ENCODE peak calls at places on chromosomes 3 and 15, in nine cellular contexts. One of them, this sample, is unnamed.

GRCh38 chr3:170632780-170633179 is 46.9 kb upstream of the SLC7A14 start:
- DNase-seq in psoas muscle: no peak
- DNase-seq in tibial nerve: no peak
- DNase-seq in H1: no peak
- DNase-seq in astrocyte: peak; percentile 53
- DNase-seq in pancreas: no peak
- DNase-seq in heart right ventricle: no peak
- DNase-seq in cardiac muscle cell: no peak
- DNase-seq in GM12878: peak; percentile 95
- DNase-seq in this sample: no peak

GRCh38 chr15:99167640-99168039 is 62.8 kb downstream of the SYNM start:
- DNase-seq in psoas muscle: no peak
- DNase-seq in tibial nerve: no peak
- DNase-seq in H1: no peak
- DNase-seq in astrocyte: no peak
- DNase-seq in pancreas: no peak
- DNase-seq in heart right ventricle: no peak
- DNase-seq in cardiac muscle cell: no peak
- DNase-seq in GM12878: peak; percentile 45
- DNase-seq in this sample: no peak

GRCh38 chr3:31077021-31077601 is 182.7 kb upstream of the GADL1 start:
- DNase-seq in psoas muscle: no peak
- DNase-seq in tibial nerve: no peak
- DNase-seq in H1: no peak
- DNase-seq in astrocyte: peak; percentile 96
- DNase-seq in pancreas: no peak
- DNase-seq in heart right ventricle: no peak
- DNase-seq in cardiac muscle cell: no peak
- DNase-seq in GM12878: no peak
- DNase-seq in this sample: peak; percentile 72

GRCh38 chr15:27097506-27097905 is 126.5 kb downstream of the GABRG3 start:
- DNase-seq in psoas muscle: no peak
- DNase-seq in tibial nerve: no peak
- DNase-seq in H1: no peak
- DNase-seq in astrocyte: no peak
- DNase-seq in pancreas: no peak
- DNase-seq in heart right ventricle: no peak
- DNase-seq in cardiac muscle cell: no peak
- DNase-seq in GM12878: no peak
- DNase-seq in this sample: no peak

GRCh38 chr15:42104095-42104891 is 9.9 kb upstream of the PLA2G4D start:
- DNase-seq in psoas muscle: no peak
- DNase-seq in tibial nerve: no peak
- DNase-seq in H1: no peak
- DNase-seq in astrocyte: no peak
- DNase-seq in pancreas: no peak
- DNase-seq in heart right ventricle: no peak
- DNase-seq in cardiac muscle cell: no peak
- DNase-seq in GM12878: no peak
- DNase-seq in this sample: no peak

GRCh38 chr3:115022835-115023398 is 124.2 kb downstream of the ZBTB20 start:
- DNase-seq in psoas muscle: no peak
- DNase-seq in tibial nerve: no peak
- DNase-seq in H1: no peak
- DNase-seq in astrocyte: no peak
- DNase-seq in pancreas: no peak
- DNase-seq in heart right ventricle: no peak
- DNase-seq in cardiac muscle cell: no peak
- DNase-seq in GM12878: no peak
- DNase-seq in this sample: no peak

GRCh38 chr3:98793971-98794370 is 30.8 kb downstream of the ST3GAL6 start:
- DNase-seq in psoas muscle: no peak
- DNase-seq in tibial nerve: no peak
- DNase-seq in H1: no peak
- DNase-seq in astrocyte: no peak
- DNase-seq in pancreas: no peak
- DNase-seq in heart right ventricle: no peak
- DNase-seq in cardiac muscle cell: no peak
- DNase-seq in GM12878: no peak
- DNase-seq in this sample: no peak

GRCh38 chr15:67531379-67532059 is 10.6 kb downstream of the C15orf61 start:
- DNase-seq in psoas muscle: no peak
- DNase-seq in tibial nerve: no peak
- DNase-seq in H1: no peak
- DNase-seq in astrocyte: peak; percentile 60
- DNase-seq in pancreas: no peak
- DNase-seq in heart right ventricle: no peak
- DNase-seq in cardiac muscle cell: no peak
- DNase-seq in GM12878: no peak
- DNase-seq in this sample: no peak

GRCh38 chr3:189076459-189076858 is 95.3 kb upstream of the TPRG1 start:
- DNase-seq in psoas muscle: no peak
- DNase-seq in tibial nerve: no peak
- DNase-seq in H1: no peak
- DNase-seq in astrocyte: no peak
- DNase-seq in pancreas: no peak
- DNase-seq in heart right ventricle: no peak
- DNase-seq in cardiac muscle cell: no peak
- DNase-seq in GM12878: no peak
- DNase-seq in this sample: no peak

GRCh38 chr3:182673336-182673735 is 120.0 kb upstream of the ATP11B start:
- DNase-seq in psoas muscle: no peak
- DNase-seq in tibial nerve: no peak
- DNase-seq in H1: no peak
- DNase-seq in astrocyte: no peak
- DNase-seq in pancreas: no peak
- DNase-seq in heart right ventricle: no peak
- DNase-seq in cardiac muscle cell: no peak
- DNase-seq in GM12878: no peak
- DNase-seq in this sample: no peak

GRCh38 chr3:182052360-182052759 is 340.6 kb downstream of the SOX2 start:
- DNase-seq in psoas muscle: no peak
- DNase-seq in tibial nerve: no peak
- DNase-seq in H1: no peak
- DNase-seq in astrocyte: no peak
- DNase-seq in pancreas: no peak
- DNase-seq in heart right ventricle: no peak
- DNase-seq in cardiac muscle cell: no peak
- DNase-seq in GM12878: no peak
- DNase-seq in this sample: no peak

GRCh38 chr15:100278596-100279380 is 63.0 kb downstream of the ADAMTS17 start:
- DNase-seq in psoas muscle: no peak
- DNase-seq in tibial nerve: no peak
- DNase-seq in H1: no peak
- DNase-seq in astrocyte: no peak
- DNase-seq in pancreas: no peak
- DNase-seq in heart right ventricle: no peak
- DNase-seq in cardiac muscle cell: no peak
- DNase-seq in GM12878: no peak
- DNase-seq in this sample: no peak

GRCh38 chr3:48023377-48023776 is 7.2 kb upstream of the MAP4 start:
- DNase-seq in psoas muscle: no peak
- DNase-seq in tibial nerve: no peak
- DNase-seq in H1: no peak
- DNase-seq in astrocyte: no peak
- DNase-seq in pancreas: no peak
- DNase-seq in heart right ventricle: no peak
- DNase-seq in cardiac muscle cell: peak; percentile 48
- DNase-seq in GM12878: no peak
- DNase-seq in this sample: no peak

GRCh38 chr3:44031387-44032380 is 210.0 kb upstream of the TOPAZ1 start:
- DNase-seq in psoas muscle: no peak
- DNase-seq in tibial nerve: no peak
- DNase-seq in H1: no peak
- DNase-seq in astrocyte: no peak
- DNase-seq in pancreas: no peak
- DNase-seq in heart right ventricle: no peak
- DNase-seq in cardiac muscle cell: no peak
- DNase-seq in GM12878: peak; percentile 86
- DNase-seq in this sample: no peak

GRCh38 chr15:88882745-88883144 is 12.6 kb downstream of the HAPLN3 start:
- DNase-seq in psoas muscle: no peak
- DNase-seq in tibial nerve: no peak
- DNase-seq in H1: no peak
- DNase-seq in astrocyte: peak; percentile 54
- DNase-seq in pancreas: no peak
- DNase-seq in heart right ventricle: no peak
- DNase-seq in cardiac muscle cell: no peak
- DNase-seq in GM12878: no peak
- DNase-seq in this sample: no peak

GRCh38 chr3:193778676-193779075 is 185.7 kb downstream of the OPA1 start:
- DNase-seq in psoas muscle: no peak
- DNase-seq in tibial nerve: no peak
- DNase-seq in H1: no peak
- DNase-seq in astrocyte: no peak
- DNase-seq in pancreas: no peak
- DNase-seq in heart right ventricle: no peak
- DNase-seq in cardiac muscle cell: no peak
- DNase-seq in GM12878: no peak
- DNase-seq in this sample: no peak
- H3K27me3 ChIP-seq in psoas muscle: no peaks in the 10 kb centered on the region
- H3K27me3 ChIP-seq in tibial nerve: no peaks in the 10 kb centered on the region
- H3K27me3 ChIP-seq in H1: no peaks in the 10 kb centered on the region
- H3K27me3 ChIP-seq in astrocyte: peaks cover 37% of the 10 kb centered on the region
- H3K27me3 ChIP-seq in pancreas: no peaks in the 10 kb centered on the region
- H3K27me3 ChIP-seq in heart right ventricle: peaks cover 49% of the 10 kb centered on the region
- H3K27me3 ChIP-seq in cardiac muscle cell: no peaks in the 10 kb centered on the region
- H3K27me3 ChIP-seq in GM12878: no peaks in the 10 kb centered on the region
- H3K27me3 ChIP-seq in this sample: peaks cover 64% of the 10 kb centered on the region

DNA sequence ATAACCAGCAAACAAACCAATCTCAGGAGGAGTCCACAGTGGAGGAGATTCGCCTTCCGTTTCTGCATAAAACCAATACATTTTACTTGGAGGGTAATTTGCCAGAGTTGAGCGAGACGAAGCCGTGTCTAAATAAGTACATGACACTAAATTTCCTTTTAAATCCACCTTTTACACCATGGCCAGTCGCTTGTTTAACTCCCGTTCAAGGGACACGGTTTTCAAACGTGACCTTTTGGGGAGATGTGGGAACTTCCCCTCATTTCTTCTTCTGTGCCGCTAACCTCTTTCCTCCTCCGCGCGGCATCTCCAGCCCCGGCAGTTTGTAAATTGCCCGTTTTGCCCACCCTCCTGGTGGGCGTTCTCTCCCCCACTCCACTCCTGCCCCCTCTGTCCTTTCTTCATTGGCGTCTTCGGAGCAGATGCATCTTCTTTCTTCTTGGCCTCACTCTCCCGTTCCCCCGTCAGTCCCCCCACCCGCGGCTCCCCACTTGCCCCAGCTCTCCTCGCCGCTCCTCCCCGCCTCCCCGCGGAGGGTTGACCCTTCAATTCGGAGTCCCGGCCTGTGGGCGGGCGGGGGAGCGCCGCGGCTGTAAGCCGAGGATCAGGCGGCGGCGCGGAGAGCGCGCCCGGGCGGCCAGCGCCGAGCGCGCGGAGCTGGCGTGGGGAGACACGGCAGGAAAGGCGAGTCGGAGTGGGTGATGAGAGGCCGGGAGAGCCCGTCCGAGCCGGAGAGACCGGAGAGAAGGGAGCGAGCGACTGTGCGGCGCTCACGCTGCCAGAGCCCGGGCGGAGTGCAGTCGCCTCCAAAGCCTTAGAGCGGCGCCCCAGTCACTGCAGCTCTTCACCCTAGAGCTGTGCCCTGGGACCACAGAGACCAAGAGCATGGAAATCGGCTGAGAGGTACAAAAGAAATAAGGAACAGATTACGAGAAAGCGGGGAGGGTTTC is at the start of gene NLGN1:
- DNase-seq in psoas muscle: peak; percentile 83
- DNase-seq in tibial nerve: peak; percentile 49
- DNase-seq in H1: peak; percentile 84
- DNase-seq in astrocyte: peak; percentile 76
- DNase-seq in pancreas: peak; percentile 76
- DNase-seq in heart right ventricle: peak; percentile 74
- DNase-seq in cardiac muscle cell: peak; percentile 84
- DNase-seq in GM12878: no peak
- DNase-seq in this sample: peak; percentile 11
- TF ChIP-seq CTCF in psoas muscle: no peak
- TF ChIP-seq CTCF in tibial nerve: no peak
- TF ChIP-seq CTCF in H1: peak; percentile 30
- TF ChIP-seq CTCF in astrocyte: no peak
- TF ChIP-seq CTCF in pancreas: no peak
- TF ChIP-seq CTCF in heart right ventricle: peak; percentile 53
- TF ChIP-seq CTCF in cardiac muscle cell: peak; percentile 40
- TF ChIP-seq CTCF in GM12878: no peak
- TF ChIP-seq CTCF in this sample: peak; percentile 26

DNA sequence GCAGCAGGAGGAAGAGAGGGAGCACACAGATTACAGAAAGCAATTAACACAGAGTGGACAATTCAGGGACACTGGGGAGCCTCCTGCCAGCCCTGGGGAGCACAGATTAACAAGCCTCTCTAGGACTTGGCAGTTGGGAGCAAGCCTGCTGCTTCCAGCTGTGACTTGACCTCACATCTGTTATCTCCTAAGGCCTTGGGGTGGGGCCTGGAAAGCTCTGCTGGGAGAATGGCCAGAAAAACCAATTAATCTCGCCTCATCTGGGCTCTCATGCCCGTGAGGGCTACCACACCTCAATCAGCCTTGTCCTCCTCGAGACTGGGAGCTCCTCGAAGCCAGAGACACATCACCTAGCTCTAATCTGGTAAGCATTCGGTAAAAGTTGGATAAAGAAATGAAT is 39.1 kb downstream of the SEMA5B start:
- DNase-seq in psoas muscle: no peak
- DNase-seq in tibial nerve: no peak
- DNase-seq in H1: no peak
- DNase-seq in astrocyte: no peak
- DNase-seq in pancreas: no peak
- DNase-seq in heart right ventricle: no peak
- DNase-seq in cardiac muscle cell: no peak
- DNase-seq in GM12878: no peak
- DNase-seq in this sample: no peak
- H3K27me3 ChIP-seq in psoas muscle: no peaks in the 10 kb centered on the region
- H3K27me3 ChIP-seq in tibial nerve: no peaks in the 10 kb centered on the region
- H3K27me3 ChIP-seq in H1: no peaks in the 10 kb centered on the region
- H3K27me3 ChIP-seq in astrocyte: peaks cover 91% of the 10 kb centered on the region
- H3K27me3 ChIP-seq in pancreas: no peaks in the 10 kb centered on the region
- H3K27me3 ChIP-seq in heart right ventricle: no peaks in the 10 kb centered on the region
- H3K27me3 ChIP-seq in cardiac muscle cell: peaks cover 3% of the 10 kb centered on the region
- H3K27me3 ChIP-seq in GM12878: peaks cover 2% of the 10 kb centered on the region
- H3K27me3 ChIP-seq in this sample: peaks cover 74% of the 10 kb centered on the region

DNA sequence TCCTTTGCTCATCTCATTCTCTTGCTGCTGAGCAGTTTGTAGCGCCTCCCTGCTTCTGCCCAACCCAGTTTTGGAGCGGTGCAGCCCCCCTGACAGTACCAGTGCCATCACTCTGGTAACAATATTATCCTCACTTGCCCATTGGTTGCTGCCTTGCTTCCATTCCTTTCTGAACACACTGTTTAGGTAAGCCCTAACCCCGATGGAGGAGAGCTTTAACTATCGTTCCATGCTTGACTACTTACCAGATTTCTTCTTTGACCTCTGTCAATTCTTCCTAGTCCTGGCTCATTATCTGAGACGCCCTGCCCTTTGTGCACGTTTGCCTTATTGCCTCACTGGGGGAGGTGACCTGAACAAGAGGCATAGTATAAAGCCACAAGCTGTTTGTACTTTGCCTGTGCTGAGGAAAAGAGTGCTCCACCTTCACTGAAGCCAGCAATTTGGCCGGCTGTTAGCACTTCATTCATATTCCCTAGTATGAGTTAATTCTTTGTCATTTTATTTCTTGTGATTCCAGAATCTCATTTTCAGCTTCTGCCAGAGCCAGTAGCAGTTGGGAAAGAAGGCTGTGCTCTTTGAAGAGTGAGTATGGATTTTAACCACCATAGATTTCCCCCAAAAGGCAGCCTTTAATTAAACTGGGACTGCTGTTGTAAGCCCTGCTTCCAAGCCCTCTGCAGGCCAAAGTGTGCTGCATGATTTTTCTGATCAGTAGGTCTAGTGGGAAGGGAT is 11.9 kb downstream of the ABHD6 start:
- DNase-seq in psoas muscle: no peak
- DNase-seq in tibial nerve: no peak
- DNase-seq in H1: no peak
- DNase-seq in astrocyte: no peak
- DNase-seq in pancreas: no peak
- DNase-seq in heart right ventricle: no peak
- DNase-seq in cardiac muscle cell: peak; percentile 30
- DNase-seq in GM12878: no peak
- DNase-seq in this sample: no peak
- TF ChIP-seq CTCF in psoas muscle: no peak
- TF ChIP-seq CTCF in tibial nerve: no peak
- TF ChIP-seq CTCF in H1: no peak
- TF ChIP-seq CTCF in astrocyte: peak; percentile 26
- TF ChIP-seq CTCF in pancreas: no peak
- TF ChIP-seq CTCF in heart right ventricle: peak; percentile 26
- TF ChIP-seq CTCF in cardiac muscle cell: peak; percentile 39
- TF ChIP-seq CTCF in GM12878: no peak
- TF ChIP-seq CTCF in this sample: peak; percentile 49